ENCODE peak calls at places on chromosomes 11 and 22, in nine cellular contexts. One of them, this sample, is unnamed.

GRCh38 chr11:76694664-76695063 is 24.1 kb upstream of the LRRC32 start:
- DNase-seq in body of pancreas: no peak
- DNase-seq in right lobe of liver: no peak
- DNase-seq in adrenal gland: no peak
- DNase-seq in breast epithelium: no peak
- DNase-seq in transverse colon: no peak
- DNase-seq in A549: no peak
- DNase-seq in IMR-90: peak; percentile 90
- DNase-seq in spleen: no peak
- DNase-seq in this sample: no peak

GRCh38 chr22:50011447-50012200 is 941 bp downstream of the IL17REL start:
- DNase-seq in body of pancreas: peak; percentile 4
- DNase-seq in right lobe of liver: no peak
- DNase-seq in breast epithelium: no peak
- DNase-seq in spleen: no peak
- DNase-seq in adrenal gland: no peak
- DNase-seq in A549: no peak
- DNase-seq in transverse colon: no peak
- DNase-seq in IMR-90: no peak
- DNase-seq in this sample: no peak

GRCh38 chr11:46367244-46367915 is 14.1 kb upstream of the MDK start:
- DNase-seq in spleen: peak; percentile 94
- DNase-seq in IMR-90: peak; percentile 59
- DNase-seq in transverse colon: peak; percentile 72
- DNase-seq in body of pancreas: peak; percentile 76
- DNase-seq in right lobe of liver: peak; percentile 72
- DNase-seq in breast epithelium: no peak
- DNase-seq in adrenal gland: peak; percentile 77
- DNase-seq in A549: no peak
- DNase-seq in this sample: peak; percentile 50

GRCh38 chr11:86748296-86748695 is 52.0 kb upstream of the PRSS23 start:
- DNase-seq in right lobe of liver: no peak
- DNase-seq in adrenal gland: no peak
- DNase-seq in breast epithelium: no peak
- DNase-seq in spleen: no peak
- DNase-seq in transverse colon: no peak
- DNase-seq in IMR-90: no peak
- DNase-seq in body of pancreas: no peak
- DNase-seq in A549: no peak
- DNase-seq in this sample: no peak

GRCh38 chr11:92980291-92980690 is 10.8 kb downstream of the MTNR1B start:
- DNase-seq in transverse colon: no peak
- DNase-seq in right lobe of liver: no peak
- DNase-seq in adrenal gland: no peak
- DNase-seq in spleen: no peak
- DNase-seq in IMR-90: no peak
- DNase-seq in A549: no peak
- DNase-seq in breast epithelium: no peak
- DNase-seq in body of pancreas: no peak
- DNase-seq in this sample: no peak

GRCh38 chr11:130246719-130247118 is 68.0 kb downstream of the ZBTB44 start:
- DNase-seq in breast epithelium: no peak
- DNase-seq in right lobe of liver: no peak
- DNase-seq in IMR-90: peak; percentile 77
- DNase-seq in body of pancreas: no peak
- DNase-seq in A549: no peak
- DNase-seq in adrenal gland: no peak
- DNase-seq in spleen: no peak
- DNase-seq in transverse colon: no peak
- DNase-seq in this sample: no peak

GRCh38 chr22:22918297-22918965 is 30.8 kb downstream of the IGLL5 start:
- DNase-seq in transverse colon: no peak
- DNase-seq in right lobe of liver: no peak
- DNase-seq in breast epithelium: no peak
- DNase-seq in spleen: no peak
- DNase-seq in body of pancreas: no peak
- DNase-seq in A549: no peak
- DNase-seq in IMR-90: no peak
- DNase-seq in adrenal gland: no peak
- DNase-seq in this sample: no peak

GRCh38 chr22:45887202-45888131 is 89.5 kb downstream of the WNT7B start:
- DNase-seq in right lobe of liver: peak; percentile 56
- DNase-seq in breast epithelium: peak; percentile 92
- DNase-seq in transverse colon: no peak
- DNase-seq in adrenal gland: no peak
- DNase-seq in A549: no peak
- DNase-seq in body of pancreas: peak; percentile 84
- DNase-seq in spleen: peak; percentile 60
- DNase-seq in IMR-90: no peak
- DNase-seq in this sample: peak; percentile 84

GRCh38 chr22:49010901-49011300 is 816.8 kb downstream of the BRD1 start:
- DNase-seq in IMR-90: no peak
- DNase-seq in transverse colon: no peak
- DNase-seq in right lobe of liver: peak; percentile 27
- DNase-seq in adrenal gland: no peak
- DNase-seq in A549: no peak
- DNase-seq in breast epithelium: no peak
- DNase-seq in spleen: peak; percentile 61
- DNase-seq in body of pancreas: no peak
- DNase-seq in this sample: no peak

GRCh38 chr11:11230802-11231562 is 122.1 kb downstream of the CSNK2A3 start:
- DNase-seq in spleen: no peak
- DNase-seq in breast epithelium: no peak
- DNase-seq in body of pancreas: no peak
- DNase-seq in A549: peak; percentile 24
- DNase-seq in transverse colon: no peak
- DNase-seq in IMR-90: no peak
- DNase-seq in adrenal gland: no peak
- DNase-seq in right lobe of liver: no peak
- DNase-seq in this sample: no peak

GRCh38 chr11:17389957-17390649 is 1.6 kb upstream of the KCNJ11 start:
- DNase-seq in transverse colon: no peak
- DNase-seq in right lobe of liver: no peak
- DNase-seq in adrenal gland: no peak
- DNase-seq in spleen: peak; percentile 77
- DNase-seq in IMR-90: no peak
- DNase-seq in A549: no peak
- DNase-seq in breast epithelium: no peak
- DNase-seq in body of pancreas: no peak
- DNase-seq in this sample: no peak

GRCh38 chr11:10117709-10118341 is 176.2 kb downstream of the SBF2 start:
- DNase-seq in adrenal gland: no peak
- DNase-seq in breast epithelium: no peak
- DNase-seq in spleen: no peak
- DNase-seq in right lobe of liver: no peak
- DNase-seq in body of pancreas: no peak
- DNase-seq in IMR-90: peak; percentile 32
- DNase-seq in A549: no peak
- DNase-seq in transverse colon: no peak
- DNase-seq in this sample: no peak

GRCh38 chr11:2942447-2942846 is 13.2 kb upstream of the PHLDA2 start:
- DNase-seq in A549: no peak
- DNase-seq in transverse colon: no peak
- DNase-seq in breast epithelium: no peak
- DNase-seq in IMR-90: no peak
- DNase-seq in right lobe of liver: no peak
- DNase-seq in body of pancreas: no peak
- DNase-seq in adrenal gland: peak; percentile 16
- DNase-seq in spleen: no peak
- DNase-seq in this sample: no peak

GRCh38 chr22:49447837-49448236 is 379.8 kb downstream of the BRD1 start:
- DNase-seq in IMR-90: no peak
- DNase-seq in A549: no peak
- DNase-seq in transverse colon: no peak
- DNase-seq in spleen: no peak
- DNase-seq in body of pancreas: no peak
- DNase-seq in breast epithelium: no peak
- DNase-seq in right lobe of liver: no peak
- DNase-seq in adrenal gland: no peak
- DNase-seq in this sample: no peak

GRCh38 chr11:102256251-102256650 is 61.0 kb upstream of the BIRC3 start:
- DNase-seq in right lobe of liver: no peak
- DNase-seq in A549: no peak
- DNase-seq in spleen: no peak
- DNase-seq in IMR-90: peak; percentile 79
- DNase-seq in adrenal gland: no peak
- DNase-seq in transverse colon: no peak
- DNase-seq in body of pancreas: no peak
- DNase-seq in breast epithelium: no peak
- DNase-seq in this sample: peak; percentile 50

GRCh38 chr11:87300640-87301381 is 263.1 kb downstream of the TMEM135 start:
- DNase-seq in right lobe of liver: no peak
- DNase-seq in transverse colon: peak; percentile 25
- DNase-seq in body of pancreas: no peak
- DNase-seq in spleen: no peak
- DNase-seq in breast epithelium: no peak
- DNase-seq in adrenal gland: no peak
- DNase-seq in IMR-90: peak; percentile 4
- DNase-seq in A549: no peak
- DNase-seq in this sample: no peak

GRCh38 chr11:124922831-124923230 is 3.8 kb downstream of the HEPN1 start:
- DNase-seq in IMR-90: no peak
- DNase-seq in right lobe of liver: no peak
- DNase-seq in spleen: no peak
- DNase-seq in breast epithelium: no peak
- DNase-seq in A549: no peak
- DNase-seq in adrenal gland: no peak
- DNase-seq in body of pancreas: no peak
- DNase-seq in transverse colon: no peak
- DNase-seq in this sample: no peak

DNA sequence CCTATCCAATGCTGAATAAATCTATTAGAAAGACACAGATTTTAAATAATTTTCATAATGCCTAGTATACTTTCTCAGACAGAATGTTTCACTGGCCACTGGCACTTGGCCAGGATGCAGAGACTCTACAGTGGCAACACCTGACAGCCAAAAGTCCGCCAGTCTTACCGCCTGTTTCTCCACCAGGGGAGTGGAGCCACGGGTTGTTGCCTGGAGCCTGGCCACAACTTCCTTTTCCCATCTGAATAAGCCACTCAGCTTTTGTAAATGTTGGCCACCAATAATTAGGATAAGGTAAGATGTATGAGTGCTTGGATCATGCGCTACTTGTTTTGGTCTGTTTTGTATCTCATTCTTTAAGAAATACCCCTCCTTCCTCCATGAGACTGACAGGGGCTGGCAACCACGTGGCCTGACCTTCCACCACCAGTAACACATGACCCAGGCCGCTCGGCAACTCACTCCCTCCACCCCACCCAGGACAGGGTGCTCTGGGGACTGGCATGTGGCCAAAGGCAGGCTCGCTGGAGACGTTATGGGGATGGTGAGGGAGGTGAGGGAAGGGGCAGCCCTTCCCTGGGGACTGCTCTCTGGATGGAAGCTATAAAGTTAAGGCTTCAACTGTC is 93.0 kb upstream of the BID start:
- DNase-seq in right lobe of liver: no peak
- DNase-seq in A549: no peak
- DNase-seq in IMR-90: no peak
- DNase-seq in breast epithelium: no peak
- DNase-seq in transverse colon: peak; percentile 86
- DNase-seq in spleen: no peak
- DNase-seq in body of pancreas: peak; percentile 35
- DNase-seq in adrenal gland: no peak
- DNase-seq in this sample: no peak
- H3K27ac ChIP-seq in right lobe of liver: no peak overlapping the region
- H3K27ac ChIP-seq in A549: no peak overlapping the region
- H3K27ac ChIP-seq in IMR-90: no peak overlapping the region
- H3K27ac ChIP-seq in breast epithelium: peak overlapping the region; percentile 8
- H3K27ac ChIP-seq in transverse colon: peak overlapping the region; percentile 80
- H3K27ac ChIP-seq in spleen: no peak overlapping the region
- H3K27ac ChIP-seq in body of pancreas: no peak overlapping the region
- H3K27ac ChIP-seq in adrenal gland: no peak overlapping the region
- H3K27ac ChIP-seq in this sample: no peak overlapping the region

GRCh38 chr11:131284041-131284440 is 86.4 kb upstream of the NTM start:
- DNase-seq in transverse colon: no peak
- DNase-seq in A549: no peak
- DNase-seq in body of pancreas: no peak
- DNase-seq in adrenal gland: no peak
- DNase-seq in IMR-90: no peak
- DNase-seq in right lobe of liver: no peak
- DNase-seq in breast epithelium: no peak
- DNase-seq in spleen: no peak
- DNase-seq in this sample: no peak
- TF ChIP-seq POLR2A in transverse colon: no peak
- TF ChIP-seq POLR2A in A549: no peak
- TF ChIP-seq POLR2A in body of pancreas: no peak
- TF ChIP-seq POLR2A in adrenal gland: no peak
- TF ChIP-seq POLR2A in IMR-90: no peak
- TF ChIP-seq POLR2A in right lobe of liver: no peak
- TF ChIP-seq POLR2A in breast epithelium: no peak
- TF ChIP-seq POLR2A in spleen: no peak
- TF ChIP-seq POLR2A in this sample: no peak

DNA sequence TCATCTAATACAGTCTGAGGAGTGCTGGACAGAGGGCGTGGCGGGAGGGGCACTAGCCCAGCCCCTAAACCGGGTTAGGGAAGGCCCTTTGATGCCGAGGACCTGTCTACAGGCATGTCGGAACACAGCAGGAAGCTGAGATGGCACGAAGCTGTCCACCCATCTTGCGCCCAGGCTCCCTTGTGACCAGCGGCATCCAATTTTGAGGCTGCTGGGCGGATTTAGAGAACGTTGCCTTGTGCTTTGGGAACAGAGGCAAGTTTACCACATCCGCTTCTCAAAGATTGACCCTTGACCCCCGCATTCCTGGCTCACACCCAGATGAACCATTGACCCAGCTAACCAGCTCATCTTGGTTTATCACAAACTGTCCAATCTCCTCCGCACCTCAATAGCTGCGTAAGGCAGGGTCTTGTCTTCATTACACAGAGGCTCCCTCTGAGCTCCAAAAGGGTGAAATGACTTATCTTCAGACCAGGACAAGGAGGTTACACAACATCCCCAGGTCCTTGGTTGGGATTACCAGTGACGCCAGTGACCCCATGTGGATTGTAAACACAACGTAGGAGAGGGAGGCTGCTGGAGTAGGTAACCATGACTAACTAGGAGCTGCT is 4.5 kb downstream of the FAM83F start:
- DNase-seq in spleen: no peak
- DNase-seq in A549: peak; percentile 30
- DNase-seq in body of pancreas: no peak
- DNase-seq in IMR-90: peak; percentile 84
- DNase-seq in transverse colon: peak; percentile 68
- DNase-seq in adrenal gland: no peak
- DNase-seq in breast epithelium: no peak
- DNase-seq in right lobe of liver: no peak
- DNase-seq in this sample: no peak
- H3K4me1 ChIP-seq in spleen: peaks cover 22% of the 10 kb centered on the region
- H3K4me1 ChIP-seq in A549: peaks cover 28% of the 10 kb centered on the region
- H3K4me1 ChIP-seq in body of pancreas: peaks cover 76% of the 10 kb centered on the region
- H3K4me1 ChIP-seq in IMR-90: peaks cover 4% of the 10 kb centered on the region
- H3K4me1 ChIP-seq in transverse colon: no peaks in the 10 kb centered on the region
- H3K4me1 ChIP-seq in adrenal gland: no peaks in the 10 kb centered on the region
- H3K4me1 ChIP-seq in breast epithelium: peaks cover 28% of the 10 kb centered on the region
- H3K4me1 ChIP-seq in right lobe of liver: peaks cover 50% of the 10 kb centered on the region
- H3K4me1 ChIP-seq in this sample: peaks cover 11% of the 10 kb centered on the region

DNA sequence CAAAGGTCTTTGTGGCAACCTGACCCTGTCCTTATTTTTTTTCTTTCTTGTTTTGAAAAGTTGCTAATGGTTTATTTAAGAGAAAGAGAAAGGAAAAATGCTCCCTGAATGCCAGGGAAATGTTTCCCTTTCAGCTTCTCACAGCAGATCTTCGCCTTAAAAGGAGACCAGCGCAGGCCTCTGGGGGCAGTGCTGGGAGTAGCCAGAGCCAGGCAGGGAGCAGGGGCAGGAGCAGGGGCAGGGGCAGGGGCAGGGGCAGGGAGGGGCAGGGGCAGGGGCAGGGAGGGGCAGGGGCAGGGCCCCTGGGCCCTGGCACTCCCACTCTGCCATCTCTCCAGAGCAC is 5.1 kb downstream of the MOB2 start:
- DNase-seq in transverse colon: no peak
- DNase-seq in spleen: no peak
- DNase-seq in right lobe of liver: no peak
- DNase-seq in A549: no peak
- DNase-seq in breast epithelium: no peak
- DNase-seq in body of pancreas: no peak
- DNase-seq in adrenal gland: no peak
- DNase-seq in IMR-90: no peak
- DNase-seq in this sample: no peak
- H3K27ac ChIP-seq in transverse colon: peak overlapping the region; percentile 92
- H3K27ac ChIP-seq in spleen: no peak overlapping the region
- H3K27ac ChIP-seq in right lobe of liver: no peak overlapping the region
- H3K27ac ChIP-seq in A549: no peak overlapping the region
- H3K27ac ChIP-seq in breast epithelium: peak overlapping the region; percentile 79
- H3K27ac ChIP-seq in body of pancreas: no peak overlapping the region
- H3K27ac ChIP-seq in adrenal gland: no peak overlapping the region
- H3K27ac ChIP-seq in IMR-90: peak overlapping the region; percentile 47
- H3K27ac ChIP-seq in this sample: peak overlapping the region; percentile 60